ENCODE peak calls at places on chromosomes 5 and 9, in seven cellular contexts. B is thyroid gland, T is heart left ventricle, J is IMR-90, E is spleen, N is right lobe of liver, P is A549. D is an unnamed sample.

GRCh38 chr9:26264709-26265601 is 586.7 kb upstream of the TUSC1 start:
- DNase-seq in N (no peak), T (no peak), B (no peak), P (no peak), E (no peak), J (peak; percentile 93), D (no peak)

GRCh38 chr9:132160802-132161742 is 786 bp upstream of the NTNG2 start:
- DNase-seq in J (peak; percentile 76), T (peak; percentile 27), E (peak; percentile 82), N (no peak), P (peak; percentile 43), B (peak; percentile 20), D (peak; percentile 26)

GRCh38 chr5:33167541-33167940 is 273.2 kb upstream of the TARS1 start:
- DNase-seq in N (no peak), T (no peak), P (no peak), E (no peak), B (no peak), J (no peak), D (no peak)

GRCh38 chr5:39639618-39640078 is 214.9 kb upstream of the DAB2 start:
- DNase-seq in P (no peak), B (no peak), J (peak; percentile 19), E (no peak), T (no peak), N (no peak), D (no peak)

GRCh38 chr5:149301744-149302380 is 30.2 kb downstream of the AFAP1L1 start:
- DNase-seq in B (no peak), J (peak; percentile 67), T (no peak), P (no peak), E (no peak), N (no peak), D (no peak)

GRCh38 chr5:112005533-112005926 is 248.5 kb upstream of the NREP start:
- DNase-seq in T (no peak), B (no peak), N (no peak), P (no peak), J (peak; percentile 50), E (no peak), D (no peak)

GRCh38 chr9:114806571-114806970 is 732 bp upstream of the TNFSF15 start:
- DNase-seq in J (no peak), N (no peak), E (no peak), T (no peak), B (no peak), P (no peak), D (no peak)

GRCh38 chr9:72322259-72322658 is 42.7 kb downstream of the ZFAND5 start:
- DNase-seq in P (no peak), B (no peak), J (peak; percentile 30), E (no peak), T (no peak), N (no peak), D (no peak)

GRCh38 chr9:86632537-86632936 is 278.3 kb upstream of the TUT7 start:
- DNase-seq in J (no peak), P (no peak), T (no peak), B (no peak), N (no peak), E (no peak), D (no peak)

GRCh38 chr9:109497193-109498165 is 628 bp downstream of the PTPN3 start:
- DNase-seq in B (peak; percentile 38), N (no peak), J (no peak), P (peak; percentile 62), T (no peak), E (no peak), D (peak; percentile 65)

GRCh38 chr5:138226917-138227316 is 13.8 kb upstream of the CDC23 start:
- DNase-seq in N (no peak), P (no peak), J (no peak), B (no peak), E (peak; percentile 7), T (no peak), D (no peak)

GRCh38 chr5:113283558-113283957 is 151.2 kb downstream of the TSSK1B start:
- DNase-seq in T (no peak), J (no peak), P (no peak), E (no peak), N (no peak), B (no peak), D (no peak)

GRCh38 chr5:136084698-136085097 is 47.9 kb upstream of the SMAD5 start:
- DNase-seq in E (no peak), J (no peak), T (peak; percentile 51), P (no peak), N (peak; percentile 83), B (peak; percentile 93), D (peak; percentile 77)

GRCh38 chr9:88653926-88654325 is 118.9 kb downstream of the NXNL2 start:
- DNase-seq in E (no peak), T (no peak), P (no peak), B (no peak), N (no peak), J (peak; percentile 61), D (no peak)

GRCh38 chr5:123036391-123037103 is at the start of gene PPIC:
- DNase-seq in T (peak; percentile 92), J (peak; percentile 71), P (peak; percentile 91), B (peak; percentile 92), E (peak; percentile 81), N (peak; percentile 91), D (peak; percentile 90)

GRCh38 chr9:133064241-133065069 is 2.7 kb downstream of the CEL start:
- DNase-seq in E (peak; percentile 69), J (no peak), N (no peak), P (no peak), T (no peak), B (no peak), D (peak; percentile 64)

GRCh38 chr5:136048966-136049365 is 20.2 kb downstream of the TGFBI start:
- DNase-seq in B (no peak), N (no peak), T (no peak), E (peak; percentile 59), J (no peak), P (no peak), D (no peak)

GRCh38 chr5:72647806-72648205 is 140.6 kb upstream of the ZNF366 start:
- DNase-seq in E (no peak), T (no peak), N (no peak), B (no peak), J (no peak), P (no peak), D (no peak)

GRCh38 chr5:54703091-54703490 is 185.5 kb downstream of the SNX18 start:
- DNase-seq in N (peak; percentile 55), T (no peak), E (no peak), J (peak; percentile 93), P (no peak), B (no peak), D (no peak)

GRCh38 chr5:18305288-18305899 is 671.1 kb downstream of the TAF11L14 start:
- DNase-seq in T (no peak), E (no peak), B (no peak), J (peak; percentile 39), N (no peak), P (peak; percentile 49), D (no peak)

GRCh38 chr9:114034663-114035062 is 43.4 kb downstream of the AMBP start:
- DNase-seq in N (no peak), T (no peak), E (peak; percentile 59), P (no peak), B (no peak), J (no peak), D (peak; percentile 6)

GRCh38 chr9:111842313-111842712 is 47.6 kb upstream of the SHOC1 start:
- DNase-seq in B (no peak), P (no peak), E (no peak), T (no peak), J (no peak), N (no peak), D (no peak)

GRCh38 chr9:23789529-23790254 is 36.3 kb downstream of the ELAVL2 start:
- DNase-seq in P (no peak), J (no peak), B (no peak), T (no peak), E (no peak), N (no peak), D (no peak)

GRCh38 chr9:26261503-26262330 is 583.5 kb upstream of the TUSC1 start:
- DNase-seq in P (peak; percentile 9), T (no peak), J (peak; percentile 87), E (no peak), B (no peak), N (no peak), D (no peak)

GRCh38 chr5:150078802-150079654 is 7.3 kb downstream of the CSF1R start:
- DNase-seq in T (no peak), N (no peak), E (no peak), B (no peak), J (no peak), P (no peak), D (no peak)

GRCh38 chr5:134874831-134875655 is 872 bp downstream of the TXNDC15 start:
- DNase-seq in J (peak; percentile 88), T (peak; percentile 55), E (peak; percentile 82), N (peak; percentile 55), B (peak; percentile 39), P (peak; percentile 51), D (peak; percentile 58)

GRCh38 chr9:92030367-92030766 is 80.3 kb upstream of the ROR2 start:
- DNase-seq in J (no peak), E (no peak), B (no peak), P (no peak), T (no peak), N (no peak), D (no peak)

GRCh38 chr9:123834907-123835562 is 94.9 kb downstream of the DENND1A start:
- DNase-seq in E (no peak), J (peak; percentile 29), N (no peak), T (no peak), B (no peak), P (no peak), D (no peak)
- TF ChIP-seq POLR2A in E (no peak), J (no peak), N (no peak), T (no peak), B (no peak), P (no peak), D (no peak)

DNA sequence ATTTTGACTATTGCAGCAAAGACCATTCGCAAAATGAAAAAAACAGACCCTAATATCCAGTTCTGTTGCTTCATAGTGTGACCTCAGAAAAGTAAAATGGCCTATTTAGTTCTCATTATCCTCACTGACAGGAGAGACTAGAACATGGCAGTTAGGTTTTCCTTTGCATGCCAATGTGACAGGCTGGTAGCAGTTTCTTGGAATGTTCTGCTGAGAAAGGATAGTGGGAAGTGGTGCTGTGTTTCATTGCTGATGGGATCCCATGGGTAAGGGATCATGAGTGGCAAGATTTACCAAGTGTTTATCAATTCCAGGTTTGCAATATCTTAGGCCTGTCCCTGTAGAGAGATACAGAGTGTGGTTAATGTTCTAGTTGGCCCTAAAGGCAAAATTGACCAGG is 88.5 kb downstream of the ACER2 start:
- DNase-seq in P (no peak), T (no peak), E (no peak), J (no peak), N (no peak), B (no peak), D (no peak)
- H3K27ac ChIP-seq in P (no peak overlapping the region), T (no peak overlapping the region), E (no peak overlapping the region), J (no peak overlapping the region), N (no peak overlapping the region), B (no peak overlapping the region), D (no peak overlapping the region)

GRCh38 chr9:128067898-128068655 is at the start of gene SLC25A25:
- DNase-seq in J (peak; percentile 99), B (peak; percentile 100), T (peak; percentile 100), E (peak; percentile 100), N (peak; percentile 100), P (peak; percentile 96), D (peak; percentile 100)
- TF ChIP-seq POLR2A in J (peak; percentile 68), B (peak; percentile 91), T (peak; percentile 84), E (no peak), N (peak; percentile 97), P (peak; percentile 70), D (peak; percentile 49)

DNA sequence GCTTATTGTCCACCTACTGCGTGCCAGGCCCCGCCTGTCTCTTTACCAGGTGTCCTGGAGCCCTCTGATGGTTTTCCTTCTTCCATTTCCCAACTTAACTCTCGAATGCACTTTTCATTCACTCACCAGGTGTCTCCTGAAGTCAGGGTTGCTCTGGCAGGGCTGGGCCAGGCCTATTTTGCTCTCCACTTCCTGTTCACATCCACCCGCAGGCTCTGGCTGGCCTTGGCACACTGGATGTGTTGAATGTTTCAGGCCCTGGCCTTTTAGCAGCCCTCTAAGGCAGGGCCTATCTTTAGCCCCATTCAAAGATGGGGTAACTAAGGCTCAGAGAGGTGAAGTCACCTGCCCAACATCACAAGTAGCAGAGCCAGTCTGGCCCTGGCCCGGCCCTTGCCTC is 16.4 kb downstream of the LRRC8A start:
- DNase-seq in J (no peak), T (no peak), P (no peak), B (no peak), N (no peak), E (no peak), D (no peak)
- H3K27ac ChIP-seq in J (no peak overlapping the region), T (peak overlapping the region; percentile 47), P (no peak overlapping the region), B (no peak overlapping the region), N (peak overlapping the region; percentile 15), E (peak overlapping the region; percentile 85), D (peak overlapping the region; percentile 45)